ENCODE peak calls at places on chromosomes 2 and 18, in seven cellular contexts. A, K, W, Y, M, U and N are unnamed samples.

GRCh38 chr2:212709287-212709686 is 170.7 kb upstream of the ERBB4 start:
- DNase-seq in A (no peak), K (peak), W (no peak), Y (no peak), M (no peak), U (no peak), N (no peak)

GRCh38 chr2:191631754-191632153 is 46.2 kb upstream of the NABP1 start:
- DNase-seq in A (no peak), K (no peak), W (no peak), Y (no peak), M (no peak), U (peak), N (no peak)

GRCh38 chr18:61575419-61575818 is 242.2 kb downstream of the CDH20 start:
- DNase-seq in A (no peak), K (no peak), W (no peak), Y (no peak), M (no peak), U (no peak), N (no peak)

GRCh38 chr18:9905401-9905922 is 8.4 kb upstream of the VAPA start:
- DNase-seq in A (no peak), K (no peak), W (no peak), Y (no peak), M (no peak), U (no peak), N (no peak)

GRCh38 chr18:67428148-67428547 is 88.4 kb downstream of the DSEL start:
- DNase-seq in A (no peak), K (no peak), W (no peak), Y (no peak), M (no peak), U (no peak), N (no peak)

GRCh38 chr2:112674229-112674628 is 28.5 kb downstream of the SLC20A1 start:
- DNase-seq in A (no peak), K (no peak), W (no peak), Y (no peak), M (no peak), U (no peak), N (peak)

GRCh38 chr2:136373035-136373434 is 255.1 kb upstream of the CXCR4 start:
- DNase-seq in A (no peak), K (no peak), W (no peak), Y (no peak), M (no peak), U (no peak), N (no peak)

GRCh38 chr2:239695106-239695727 is 294.4 kb upstream of the HDAC4 start:
- DNase-seq in A (no peak), K (no peak), W (no peak), Y (no peak), M (no peak), U (no peak), N (no peak)

GRCh38 chr18:49970288-49970687 is 157.0 kb upstream of the ACAA2 start:
- DNase-seq in A (no peak), K (no peak), W (no peak), Y (no peak), M (no peak), U (no peak), N (no peak)

GRCh38 chr2:27133905-27134780 is at the start of gene PREB:
- DNase-seq in A (peak), K (peak), W (peak), Y (peak), M (peak), U (peak), N (peak)

GRCh38 chr2:201546576-201546975 is 95.0 kb downstream of the STRADB start:
- DNase-seq in A (no peak), K (no peak), W (no peak), Y (no peak), M (no peak), U (no peak), N (no peak)

GRCh38 chr2:33267745-33268144 is 208.7 kb upstream of the RASGRP3 start:
- DNase-seq in A (no peak), K (no peak), W (no peak), Y (no peak), M (no peak), U (peak), N (no peak)